ENCODE peak calls at places on chromosome 11, in four cellular contexts. One of them, this sample, is unnamed.

GRCh38 chr11:95845168-95845567 is 54.9 kb downstream of the CEP57 start:
- DNase-seq in tibial artery: no peak
- DNase-seq in cardiac fibroblast: no peak
- DNase-seq in fibroblast of pulmonary artery: no peak
- DNase-seq in this sample: no peak

GRCh38 chr11:70661763-70662501 is 263.6 kb downstream of the CTTN start:
- DNase-seq in tibial artery: no peak
- DNase-seq in fibroblast of pulmonary artery: no peak
- DNase-seq in cardiac fibroblast: peak; percentile 28
- DNase-seq in this sample: no peak

GRCh38 chr11:28342704-28343103 is 234.5 kb downstream of the METTL15 start:
- DNase-seq in fibroblast of pulmonary artery: peak; percentile 41
- DNase-seq in cardiac fibroblast: peak; percentile 20
- DNase-seq in tibial artery: no peak
- DNase-seq in this sample: no peak

GRCh38 chr11:61761440-61762163 is 9.2 kb downstream of the MYRF start:
- DNase-seq in fibroblast of pulmonary artery: no peak
- DNase-seq in cardiac fibroblast: no peak
- DNase-seq in tibial artery: no peak
- DNase-seq in this sample: no peak

GRCh38 chr11:42422094-42422493 is 889.7 kb upstream of the API5 start:
- DNase-seq in fibroblast of pulmonary artery: peak; percentile 10
- DNase-seq in cardiac fibroblast: peak; percentile 5
- DNase-seq in tibial artery: no peak
- DNase-seq in this sample: no peak

GRCh38 chr11:31487848-31488247 is 21.6 kb downstream of the IMMP1L start:
- DNase-seq in cardiac fibroblast: peak; percentile 82
- DNase-seq in fibroblast of pulmonary artery: peak; percentile 85
- DNase-seq in tibial artery: no peak
- DNase-seq in this sample: peak; percentile 30

GRCh38 chr11:66419825-66420224 is 1.0 kb upstream of the NPAS4 start:
- DNase-seq in fibroblast of pulmonary artery: no peak
- DNase-seq in cardiac fibroblast: no peak
- DNase-seq in tibial artery: no peak
- DNase-seq in this sample: no peak

GRCh38 chr11:72899238-72899637 is 85.0 kb downstream of the ATG16L2 start:
- DNase-seq in cardiac fibroblast: no peak
- DNase-seq in fibroblast of pulmonary artery: no peak
- DNase-seq in tibial artery: no peak
- DNase-seq in this sample: no peak

GRCh38 chr11:107898270-107898669 is 30.0 kb upstream of the RAB39A start:
- DNase-seq in fibroblast of pulmonary artery: peak; percentile 72
- DNase-seq in tibial artery: no peak
- DNase-seq in cardiac fibroblast: peak; percentile 66
- DNase-seq in this sample: peak; percentile 58

GRCh38 chr11:92424281-92424680 is 199.7 kb downstream of the FAT3 start:
- DNase-seq in fibroblast of pulmonary artery: peak; percentile 24
- DNase-seq in tibial artery: no peak
- DNase-seq in cardiac fibroblast: peak; percentile 5
- DNase-seq in this sample: no peak

GRCh38 chr11:58958500-58958899 is 19.2 kb downstream of the GLYATL1 start:
- DNase-seq in cardiac fibroblast: no peak
- DNase-seq in fibroblast of pulmonary artery: no peak
- DNase-seq in tibial artery: no peak
- DNase-seq in this sample: peak; percentile 65

GRCh38 chr11:48024635-48025071 is 44.3 kb downstream of the PTPRJ start:
- DNase-seq in fibroblast of pulmonary artery: no peak
- DNase-seq in tibial artery: no peak
- DNase-seq in cardiac fibroblast: no peak
- DNase-seq in this sample: no peak

GRCh38 chr11:36510567-36511020 is 522 bp upstream of the TRAF6 start:
- DNase-seq in fibroblast of pulmonary artery: peak; percentile 43
- DNase-seq in cardiac fibroblast: peak; percentile 21
- DNase-seq in tibial artery: no peak
- DNase-seq in this sample: no peak

GRCh38 chr11:2466869-2467694 is 22.3 kb downstream of the KCNQ1 start:
- DNase-seq in tibial artery: peak; percentile 43
- DNase-seq in cardiac fibroblast: no peak
- DNase-seq in fibroblast of pulmonary artery: no peak
- DNase-seq in this sample: peak; percentile 48

GRCh38 chr11:81497202-81497804 is 1236.4 kb downstream of the FAM181B start:
- DNase-seq in tibial artery: no peak
- DNase-seq in fibroblast of pulmonary artery: peak; percentile 20
- DNase-seq in cardiac fibroblast: peak; percentile 14
- DNase-seq in this sample: peak; percentile 48

GRCh38 chr11:102144357-102145342 is 34.4 kb downstream of the YAP1 start:
- DNase-seq in cardiac fibroblast: peak; percentile 76
- DNase-seq in tibial artery: peak; percentile 76
- DNase-seq in fibroblast of pulmonary artery: peak; percentile 60
- DNase-seq in this sample: no peak

GRCh38 chr11:27722117-27722844 is 22.0 kb upstream of the BDNF start:
- DNase-seq in tibial artery: no peak
- DNase-seq in cardiac fibroblast: peak; percentile 32
- DNase-seq in fibroblast of pulmonary artery: peak; percentile 47
- DNase-seq in this sample: peak; percentile 22

GRCh38 chr11:70483077-70483861 is 84.9 kb downstream of the CTTN start:
- DNase-seq in fibroblast of pulmonary artery: peak; percentile 50
- DNase-seq in tibial artery: no peak
- DNase-seq in cardiac fibroblast: peak; percentile 66
- DNase-seq in this sample: peak; percentile 63

GRCh38 chr11:121514401-121514981 is 61.7 kb upstream of the SORL1-AS1 start:
- DNase-seq in cardiac fibroblast: no peak
- DNase-seq in tibial artery: no peak
- DNase-seq in fibroblast of pulmonary artery: no peak
- DNase-seq in this sample: no peak

GRCh38 chr11:110491577-110492352 is 62.0 kb downstream of the FDX1 start:
- DNase-seq in tibial artery: no peak
- DNase-seq in fibroblast of pulmonary artery: no peak
- DNase-seq in cardiac fibroblast: no peak
- DNase-seq in this sample: no peak

GRCh38 chr11:1390603-1391164 is 950 bp downstream of the BRSK2 start:
- DNase-seq in tibial artery: no peak
- DNase-seq in fibroblast of pulmonary artery: no peak
- DNase-seq in cardiac fibroblast: no peak
- DNase-seq in this sample: no peak
- H3K4me3 ChIP-seq in tibial artery: no peak overlapping the region
- H3K4me3 ChIP-seq in fibroblast of pulmonary artery: no peak overlapping the region
- H3K4me3 ChIP-seq in cardiac fibroblast: no peak overlapping the region
- H3K4me3 ChIP-seq in this sample: no peak overlapping the region

GRCh38 chr11:125071831-125072209 is 8.7 kb downstream of the SLC37A2 start:
- DNase-seq in tibial artery: no peak
- DNase-seq in cardiac fibroblast: no peak
- DNase-seq in fibroblast of pulmonary artery: no peak
- DNase-seq in this sample: no peak
- TF ChIP-seq CTCF in tibial artery: no peak
- TF ChIP-seq CTCF in cardiac fibroblast: no peak
- TF ChIP-seq CTCF in fibroblast of pulmonary artery: no peak
- TF ChIP-seq CTCF in this sample: no peak

GRCh38 chr11:105033344-105033743 is 1.6 kb downstream of the CASP1 start:
- DNase-seq in tibial artery: no peak
- DNase-seq in fibroblast of pulmonary artery: no peak
- DNase-seq in cardiac fibroblast: no peak
- DNase-seq in this sample: no peak

GRCh38 chr11:105032495-105032894 is 2.4 kb downstream of the CASP1 start:
- DNase-seq in fibroblast of pulmonary artery: no peak
- DNase-seq in cardiac fibroblast: no peak
- DNase-seq in tibial artery: no peak
- DNase-seq in this sample: no peak

GRCh38 chr11:105033781-105034180 is 1.2 kb downstream of the CASP1 start:
- DNase-seq in tibial artery: no peak
- DNase-seq in cardiac fibroblast: no peak
- DNase-seq in fibroblast of pulmonary artery: no peak
- DNase-seq in this sample: no peak

GRCh38 chr11:105040703-105041102 is 4.4 kb downstream of the CARD16 start:
- DNase-seq in tibial artery: no peak
- DNase-seq in cardiac fibroblast: no peak
- DNase-seq in fibroblast of pulmonary artery: no peak
- DNase-seq in this sample: no peak

DNA sequence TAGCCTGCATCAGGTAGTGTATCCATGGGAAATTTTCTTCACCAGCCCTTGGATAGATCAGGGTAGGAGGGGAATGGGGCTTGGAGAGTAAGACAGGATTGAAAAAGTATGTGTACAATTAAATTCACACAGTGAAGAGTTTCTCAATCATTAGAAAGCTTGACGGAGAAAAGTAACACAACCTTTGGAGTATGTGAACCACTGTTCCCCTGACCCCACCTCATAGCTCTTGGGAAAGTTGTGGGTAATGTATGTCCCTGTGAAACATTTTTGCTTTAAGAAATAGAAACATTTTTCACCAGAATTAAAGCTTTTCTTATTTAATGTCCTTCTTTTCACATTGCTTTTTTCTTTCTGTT is 297 bp upstream of the CASP1 start:
- DNase-seq in fibroblast of pulmonary artery: no peak
- DNase-seq in cardiac fibroblast: no peak
- DNase-seq in tibial artery: no peak
- DNase-seq in this sample: no peak
- H3K4me3 ChIP-seq in fibroblast of pulmonary artery: peak overlapping the region; percentile 54
- H3K4me3 ChIP-seq in cardiac fibroblast: peak overlapping the region; percentile 45
- H3K4me3 ChIP-seq in tibial artery: peak overlapping the region; percentile 29
- H3K4me3 ChIP-seq in this sample: peak overlapping the region; percentile 73

GRCh38 chr11:75802022-75802912 is 12.7 kb upstream of the UVRAG start:
- DNase-seq in fibroblast of pulmonary artery: no peak
- DNase-seq in tibial artery: no peak
- DNase-seq in cardiac fibroblast: no peak
- DNase-seq in this sample: no peak

GRCh38 chr11:75800136-75800675 is 14.8 kb upstream of the UVRAG start:
- DNase-seq in cardiac fibroblast: no peak
- DNase-seq in fibroblast of pulmonary artery: no peak
- DNase-seq in tibial artery: no peak
- DNase-seq in this sample: no peak

GRCh38 chr11:75800728-75801361 is 14.2 kb upstream of the UVRAG start:
- DNase-seq in cardiac fibroblast: no peak
- DNase-seq in fibroblast of pulmonary artery: no peak
- DNase-seq in tibial artery: no peak
- DNase-seq in this sample: no peak

GRCh38 chr11:75801362-75802021 is 13.5 kb upstream of the UVRAG start:
- DNase-seq in tibial artery: no peak
- DNase-seq in fibroblast of pulmonary artery: no peak
- DNase-seq in cardiac fibroblast: no peak
- DNase-seq in this sample: no peak

DNA sequence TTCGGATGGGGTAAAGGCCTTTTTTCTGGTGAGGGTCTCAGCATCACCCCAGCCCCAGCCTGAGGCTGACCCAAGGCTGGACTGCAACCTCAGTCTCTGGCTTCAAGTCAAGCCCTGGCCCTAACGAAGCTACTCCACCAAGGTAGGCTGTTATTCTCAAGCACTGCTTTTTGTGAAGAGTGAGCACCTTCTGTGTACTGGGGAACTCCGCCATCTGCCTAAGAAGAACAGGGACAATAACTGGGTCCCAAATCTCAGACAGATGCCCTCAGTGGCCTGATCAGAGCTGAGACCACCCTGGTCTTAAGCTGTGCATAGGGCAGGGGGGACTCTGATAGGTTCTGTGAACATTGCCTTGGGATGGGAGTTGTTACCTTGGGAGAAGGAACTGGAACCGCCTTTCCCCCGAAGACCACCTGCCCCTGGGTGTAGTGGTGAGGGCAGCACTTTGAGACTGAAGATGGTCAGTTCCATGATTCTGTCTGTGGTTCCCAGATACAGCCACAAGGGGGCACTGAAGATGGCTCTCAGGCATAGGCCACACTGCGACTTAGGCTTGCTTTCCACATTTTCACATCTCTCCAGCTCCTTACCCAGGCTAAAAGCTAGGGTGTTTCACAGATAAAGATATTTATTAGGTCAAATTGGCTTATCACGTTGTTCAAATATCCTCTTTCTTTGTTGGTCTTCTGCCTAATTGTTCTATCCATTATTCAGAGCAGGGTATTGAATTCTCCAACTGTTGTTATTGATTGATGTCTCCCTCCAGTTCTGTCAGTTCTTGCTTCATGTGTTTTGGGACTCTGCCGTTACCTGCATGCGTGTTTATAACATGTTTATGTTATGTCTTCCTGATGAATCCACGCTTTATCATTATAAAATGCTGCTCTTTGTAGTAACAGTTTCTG is 11.8 kb upstream of the UVRAG start:
- DNase-seq in fibroblast of pulmonary artery: peak; percentile 83
- DNase-seq in tibial artery: peak; percentile 81
- DNase-seq in cardiac fibroblast: peak; percentile 79
- DNase-seq in this sample: peak; percentile 85
- TF ChIP-seq CTCF in fibroblast of pulmonary artery: peak; percentile 97
- TF ChIP-seq CTCF in tibial artery: peak; percentile 89
- TF ChIP-seq CTCF in cardiac fibroblast: peak; percentile 89
- TF ChIP-seq CTCF in this sample: peak; percentile 94

DNA sequence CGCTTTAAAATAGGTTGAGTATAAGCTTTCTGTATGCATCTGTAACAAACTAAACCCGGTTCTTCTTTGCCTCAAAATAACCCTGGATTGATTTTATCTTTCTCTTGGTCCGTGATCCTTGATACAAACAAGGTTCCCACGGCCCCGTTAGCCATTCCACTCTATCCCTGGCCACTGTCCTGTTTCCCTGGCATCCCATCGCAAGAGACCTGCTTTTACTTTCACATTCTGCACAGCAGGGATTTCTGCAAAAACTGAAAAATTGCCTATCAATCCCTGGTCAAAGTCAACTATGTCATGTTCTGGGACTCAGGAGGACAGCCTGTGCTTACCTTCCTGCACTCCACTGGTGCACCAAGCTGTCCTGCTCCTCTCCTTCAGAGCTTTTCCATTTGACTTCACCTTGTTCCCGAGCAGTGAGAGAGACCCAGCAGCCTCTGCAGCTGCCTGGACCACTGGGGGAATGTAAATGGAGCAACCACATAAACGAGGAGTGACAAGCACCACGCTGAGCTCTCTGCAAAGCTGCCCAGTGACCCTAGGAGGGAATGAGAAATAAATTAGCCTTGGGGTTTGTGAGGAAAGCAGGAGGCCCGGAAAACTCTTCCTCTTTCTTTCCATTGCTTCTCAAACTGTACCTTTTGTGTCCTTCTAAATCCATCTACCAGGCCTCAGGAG is 175.9 kb downstream of the NTM start:
- DNase-seq in cardiac fibroblast: no peak
- DNase-seq in tibial artery: no peak
- DNase-seq in fibroblast of pulmonary artery: no peak
- DNase-seq in this sample: no peak
- H3K4me3 ChIP-seq in cardiac fibroblast: no peak overlapping the region
- H3K4me3 ChIP-seq in tibial artery: no peak overlapping the region
- H3K4me3 ChIP-seq in fibroblast of pulmonary artery: no peak overlapping the region
- H3K4me3 ChIP-seq in this sample: no peak overlapping the region

This sample was measured in GM12865.